ENCODE peak calls at places on chromosomes 6 and 20, in four cellular contexts. I is H1, P is GM12878, C is HepG2. N is an unnamed sample. For H3K79me2, the result is how much of the 10 kb centered on the place peaks cover.

GRCh38 chr20:18031888-18032509 is 25.7 kb downstream of the OVOL2 start:
- DNase-seq in C (no peak), P (no peak), I (no peak), N (no peak)

GRCh38 chr6:154070657-154071056 is 31.6 kb downstream of the OPRM1 start:
- DNase-seq in I (no peak), C (no peak), P (no peak), N (no peak)

GRCh38 chr6:152727507-152727906 is 23.1 kb upstream of the VIP start:
- DNase-seq in I (no peak), C (no peak), P (no peak), N (no peak)

GRCh38 chr20:57124800-57125399 is 141.5 kb downstream of the BMP7 start:
- DNase-seq in C (no peak), P (peak), I (no peak), N (no peak)

GRCh38 chr6:132693478-132693877 is 20.4 kb downstream of the VNN1 start:
- DNase-seq in P (no peak), C (no peak), I (no peak), N (no peak)

GRCh38 chr6:11258260-11259237 is 26.1 kb upstream of the NEDD9 start:
- DNase-seq in P (no peak), I (no peak), C (no peak), N (no peak)

GRCh38 chr6:111590209-111590955 is 15.3 kb downstream of the TRAF3IP2 start:
- DNase-seq in I (no peak), P (no peak), C (no peak), N (no peak)

GRCh38 chr6:78835817-78836216 is 31.5 kb upstream of the IRAK1BP1 start:
- DNase-seq in P (no peak), I (no peak), C (no peak), N (no peak)

GRCh38 chr6:33313105-33313708 is 671 bp downstream of the TAPBP start:
- DNase-seq in P (no peak), I (no peak), C (no peak), N (peak)

GRCh38 chr6:157644043-157644810 is 178.8 kb upstream of the SNX9 start:
- DNase-seq in I (no peak), P (no peak), C (no peak), N (peak)

GRCh38 chr6:31619805-31620585 is 520 bp upstream of the PRRC2A start:
- DNase-seq in P (peak), C (peak), I (peak), N (peak)
- H3K79me2 ChIP-seq in P (under half), C (under half), I (under half), N (under half)

GRCh38 chr6:168385380-168385779 is 55.6 kb upstream of the SMOC2 start:
- DNase-seq in I (no peak), C (no peak), P (no peak), N (no peak)
- TF ChIP-seq TCF12 in I (no peak), C (no peak), P (no peak), N (no peak)

GRCh38 chr20:41577129-41578009 is 40.8 kb downstream of the CHD6 start:
- DNase-seq in I (no peak), C (peak), P (no peak), N (no peak)

GRCh38 chr20:41575412-41575811 is 42.8 kb downstream of the CHD6 start:
- DNase-seq in C (no peak), I (no peak), P (no peak), N (no peak)

GRCh38 chr20:41573955-41574354 is 44.2 kb downstream of the CHD6 start:
- DNase-seq in I (no peak), P (no peak), C (no peak), N (no peak)

GRCh38 chr20:41572010-41572572 is 46.1 kb downstream of the CHD6 start:
- DNase-seq in P (no peak), C (no peak), I (no peak), N (no peak)

DNA sequence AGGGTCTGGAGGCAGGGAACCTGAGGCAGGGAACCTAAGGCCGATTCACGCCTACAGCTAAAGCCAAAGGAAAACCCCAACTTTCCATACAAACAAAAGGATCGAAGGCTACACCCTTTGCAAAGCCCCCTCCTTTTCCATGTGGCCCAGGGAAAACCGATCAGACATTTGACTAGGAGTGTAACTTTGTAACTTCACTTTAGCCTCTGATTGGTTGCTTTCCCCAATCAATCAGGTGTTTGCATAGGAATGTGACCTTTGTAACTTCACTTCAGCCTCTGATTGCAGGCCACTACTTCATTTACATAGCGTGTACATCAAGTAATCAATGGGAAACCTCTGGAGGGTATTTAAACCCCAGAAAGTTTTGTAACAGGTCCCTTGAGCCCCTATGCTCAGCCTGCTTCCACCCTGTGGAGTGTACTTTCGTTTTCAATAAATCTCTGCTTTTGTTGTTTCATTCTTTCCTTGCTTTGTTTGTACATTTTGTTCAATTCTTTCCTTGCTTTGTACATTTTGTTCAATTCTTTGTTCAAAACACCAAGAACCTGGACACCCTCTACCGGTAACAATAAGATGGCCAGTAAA is 43.3 kb downstream of the CHD6 start:
- DNase-seq in C (peak), P (no peak), I (peak), N (no peak)
- H3K79me2 ChIP-seq in C (half or more), P (under half), I (under half), N (half or more)

GRCh38 chr6:118356054-118356453 is 192.0 kb upstream of the PLN start:
- DNase-seq in I (no peak), P (no peak), C (no peak), N (no peak)
- TF ChIP-seq TCF12 in I (no peak), P (no peak), C (no peak), N (no peak)

N was measured in SK-N-SH.